ENCODE peak calls at places on chromosomes 13 and 19, in four cellular contexts. One of them, this sample, is unnamed.

GRCh38 chr19:36136975-36137686 is 2.7 kb upstream of the CAPNS1 start:
- DNase-seq in CD4-positive, CD25-positive, alpha-beta regulatory T cell: peak; percentile 5
- DNase-seq in WTC11: no peak
- DNase-seq in CD8-positive, alpha-beta memory T cell: no peak
- DNase-seq in this sample: peak; percentile 37

GRCh38 chr13:48866204-48866603 is 109.5 kb upstream of the FNDC3A start:
- DNase-seq in CD4-positive, CD25-positive, alpha-beta regulatory T cell: no peak
- DNase-seq in WTC11: no peak
- DNase-seq in CD8-positive, alpha-beta memory T cell: no peak
- DNase-seq in this sample: no peak

GRCh38 chr13:31234729-31235128 is 35.0 kb downstream of the B3GLCT start:
- DNase-seq in CD4-positive, CD25-positive, alpha-beta regulatory T cell: no peak
- DNase-seq in WTC11: no peak
- DNase-seq in CD8-positive, alpha-beta memory T cell: no peak
- DNase-seq in this sample: peak; percentile 41

GRCh38 chr19:11067356-11068113 is 21.7 kb upstream of the LDLR start:
- DNase-seq in CD4-positive, CD25-positive, alpha-beta regulatory T cell: no peak
- DNase-seq in WTC11: no peak
- DNase-seq in CD8-positive, alpha-beta memory T cell: no peak
- DNase-seq in this sample: peak; percentile 60

GRCh38 chr13:25987987-25988386 is 63.8 kb downstream of the SHISA2 start:
- DNase-seq in CD4-positive, CD25-positive, alpha-beta regulatory T cell: no peak
- DNase-seq in WTC11: no peak
- DNase-seq in CD8-positive, alpha-beta memory T cell: no peak
- DNase-seq in this sample: no peak

GRCh38 chr19:45350477-45351058 is 10.0 kb downstream of the KLC3 start:
- DNase-seq in CD4-positive, CD25-positive, alpha-beta regulatory T cell: no peak
- DNase-seq in WTC11: no peak
- DNase-seq in CD8-positive, alpha-beta memory T cell: no peak
- DNase-seq in this sample: no peak

GRCh38 chr19:38078302-38078930 is 145.6 kb downstream of the DPF1 start:
- DNase-seq in CD4-positive, CD25-positive, alpha-beta regulatory T cell: no peak
- DNase-seq in WTC11: no peak
- DNase-seq in CD8-positive, alpha-beta memory T cell: no peak
- DNase-seq in this sample: no peak

GRCh38 chr19:10760268-10760944 is 42.5 kb downstream of the DNM2 start:
- DNase-seq in CD4-positive, CD25-positive, alpha-beta regulatory T cell: no peak
- DNase-seq in WTC11: no peak
- DNase-seq in CD8-positive, alpha-beta memory T cell: no peak
- DNase-seq in this sample: no peak

GRCh38 chr19:19627716-19628498 is at the start of gene LPAR2:
- DNase-seq in CD4-positive, CD25-positive, alpha-beta regulatory T cell: peak; percentile 83
- DNase-seq in WTC11: peak; percentile 76
- DNase-seq in CD8-positive, alpha-beta memory T cell: peak; percentile 90
- DNase-seq in this sample: no peak

GRCh38 chr19:16368385-16369305 is 44.0 kb downstream of the KLF2 start:
- DNase-seq in CD4-positive, CD25-positive, alpha-beta regulatory T cell: peak; percentile 94
- DNase-seq in WTC11: no peak
- DNase-seq in CD8-positive, alpha-beta memory T cell: peak; percentile 87
- DNase-seq in this sample: no peak

GRCh38 chr13:27825153-27825552 is 32.9 kb downstream of the GSX1 start:
- DNase-seq in CD4-positive, CD25-positive, alpha-beta regulatory T cell: no peak
- DNase-seq in WTC11: no peak
- DNase-seq in CD8-positive, alpha-beta memory T cell: no peak
- DNase-seq in this sample: no peak

GRCh38 chr19:18700501-18701249 is 17.2 kb downstream of the CRTC1 start:
- DNase-seq in CD4-positive, CD25-positive, alpha-beta regulatory T cell: peak; percentile 83
- DNase-seq in WTC11: peak; percentile 72
- DNase-seq in CD8-positive, alpha-beta memory T cell: peak; percentile 79
- DNase-seq in this sample: peak; percentile 54

GRCh38 chr13:97726664-97727235 is 226.7 kb upstream of the IPO5 start:
- DNase-seq in CD4-positive, CD25-positive, alpha-beta regulatory T cell: no peak
- DNase-seq in WTC11: no peak
- DNase-seq in CD8-positive, alpha-beta memory T cell: no peak
- DNase-seq in this sample: peak; percentile 80

GRCh38 chr19:53774011-53774410 is 50.1 kb downstream of the NLRP12 start:
- DNase-seq in CD4-positive, CD25-positive, alpha-beta regulatory T cell: no peak
- DNase-seq in WTC11: no peak
- DNase-seq in CD8-positive, alpha-beta memory T cell: no peak
- DNase-seq in this sample: no peak

GRCh38 chr19:45164577-45165335 is 4.0 kb upstream of the NKPD1 start:
- DNase-seq in CD4-positive, CD25-positive, alpha-beta regulatory T cell: peak; percentile 61
- DNase-seq in WTC11: peak; percentile 66
- DNase-seq in CD8-positive, alpha-beta memory T cell: peak; percentile 66
- DNase-seq in this sample: peak; percentile 88

GRCh38 chr13:41837668-41838067 is 123.2 kb downstream of the VWA8 start:
- DNase-seq in CD4-positive, CD25-positive, alpha-beta regulatory T cell: no peak
- DNase-seq in WTC11: no peak
- DNase-seq in CD8-positive, alpha-beta memory T cell: no peak
- DNase-seq in this sample: peak; percentile 37